ENCODE peak calls at places on chromosomes 13 and 19, in six cellular contexts. M is cardiac muscle cell; Y is aorta; X is A172; W is T1000; A is stimulated activated CD8-positive, alpha-beta memory T cell treated with anti-CD3 and anti-CD28 coated beads, Interleukin-12 subunit alpha, Interleukin-12 subunit beta, amount 100 ng/mL, for 4 hours. K is an unnamed sample.
A peak's percentile ranks its signal among the peaks of the same experiment; 100 is the strongest.

GRCh38 chr19:2455481-2456300 is 1.1 kb downstream of the LMNB2 start:
- DNase-seq in M (no peak), Y (no peak), X (no peak), W (no peak), A (peak; percentile 36), K (no peak)

GRCh38 chr19:31073485-31074221 is 275.6 kb downstream of the TSHZ3 start:
- DNase-seq in M (peak; percentile 18), Y (no peak), X (no peak), W (no peak), A (no peak), K (no peak)

GRCh38 chr13:113635048-113635420 is 23.0 kb downstream of the ATP4B start:
- DNase-seq in M (no peak), Y (peak; percentile 68), X (no peak), W (no peak), A (no peak), K (no peak)

GRCh38 chr13:110628477-110628793 is 13.1 kb downstream of the NAXD start:
- DNase-seq in M (no peak), Y (no peak), X (peak; percentile 66), W (no peak), A (no peak), K (no peak)

GRCh38 chr19:56476671-56477428 is at the start of gene ZNF667:
- DNase-seq in M (peak; percentile 24), Y (no peak), X (peak; percentile 30), W (peak; percentile 48), A (peak; percentile 17), K (peak; percentile 42)

GRCh38 chr13:45073809-45074208 is 46.5 kb upstream of the GTF2F2 start:
- DNase-seq in M (no peak), Y (no peak), X (no peak), W (no peak), A (no peak), K (no peak)

GRCh38 chr19:16671652-16672274 is 10.8 kb downstream of the TMEM38A start:
- DNase-seq in M (peak; percentile 18), Y (no peak), X (no peak), W (no peak), A (no peak), K (no peak)

GRCh38 chr19:50721441-50722137 is 1.6 kb upstream of the CLEC11A start:
- DNase-seq in M (no peak), Y (no peak), X (peak; percentile 11), W (no peak), A (no peak), K (no peak)

GRCh38 chr13:93865235-93865634 is 614.2 kb downstream of the DCT start:
- DNase-seq in M (no peak), Y (no peak), X (no peak), W (no peak), A (no peak), K (no peak)

GRCh38 chr13:106114981-106115554 is 420.4 kb downstream of the EFNB2 start:
- DNase-seq in M (no peak), Y (no peak), X (no peak), W (no peak), A (no peak), K (no peak)

K was measured in midbrain.